ENCODE peak calls at places on chromosomes 2 and 18, in four cellular contexts. O, K, V and D are unnamed samples.

GRCh38 chr18:47260138-47260923 is 8.9 kb upstream of the SKOR2 start:
- DNase-seq in O (no peak), K (peak; percentile 43), V (peak; percentile 76), D (no peak)

GRCh38 chr18:24514439-24514838 is 54.0 kb downstream of the HRH4 start:
- DNase-seq in O (no peak), K (peak; percentile 81), V (peak; percentile 69), D (peak; percentile 27)

GRCh38 chr2:138252587-138252986 is 249.0 kb upstream of the SPOPL start:
- DNase-seq in O (no peak), K (no peak), V (no peak), D (no peak)

GRCh38 chr2:195051401-195051800 is 605.6 kb upstream of the SLC39A10 start:
- DNase-seq in O (no peak), K (peak; percentile 30), V (no peak), D (no peak)

GRCh38 chr18:23994361-23994902 is 20.1 kb upstream of the TTC39C start:
- DNase-seq in O (no peak), K (peak; percentile 96), V (no peak), D (no peak)

GRCh38 chr2:107592225-107592624 is 234.5 kb upstream of the RGPD4 start:
- DNase-seq in O (no peak), K (no peak), V (no peak), D (no peak)

GRCh38 chr2:85702172-85702571 is 8.0 kb downstream of the GNLY start:
- DNase-seq in O (no peak), K (peak; percentile 67), V (peak; percentile 42), D (no peak)

GRCh38 chr2:28317390-28317789 is 75.3 kb upstream of the FOSL2 start:
- DNase-seq in O (no peak), K (no peak), V (no peak), D (no peak)

GRCh38 chr2:22274611-22275010 is 1110.4 kb upstream of the KLHL29 start:
- DNase-seq in O (no peak), K (no peak), V (no peak), D (no peak)

GRCh38 chr2:133713049-133713580 is 144.9 kb upstream of the NCKAP5 start:
- DNase-seq in O (no peak), K (no peak), V (no peak), D (no peak)

GRCh38 chr2:9638532-9638931 is 7.7 kb upstream of the YWHAQ start:
- DNase-seq in O (no peak), K (peak; percentile 87), V (no peak), D (no peak)

GRCh38 chr2:45774688-45775244 is 123.3 kb downstream of the PRKCE start:
- DNase-seq in O (no peak), K (no peak), V (no peak), D (no peak)

GRCh38 chr18:62847081-62847480 is 131.7 kb downstream of the PHLPP1 start:
- DNase-seq in O (no peak), K (no peak), V (no peak), D (no peak)

GRCh38 chr2:126634273-126634861 is 21.6 kb upstream of the GYPC start:
- DNase-seq in O (no peak), K (no peak), V (peak; percentile 32), D (no peak)

GRCh38 chr2:145906356-145906755 is 1386.4 kb upstream of the ZEB2 start:
- DNase-seq in O (no peak), K (peak; percentile 85), V (no peak), D (peak; percentile 29)

GRCh38 chr2:43223412-43224040 is 2.9 kb downstream of the ZFP36L2 start:
- DNase-seq in O (no peak), K (peak; percentile 28), V (no peak), D (no peak)

DNA sequence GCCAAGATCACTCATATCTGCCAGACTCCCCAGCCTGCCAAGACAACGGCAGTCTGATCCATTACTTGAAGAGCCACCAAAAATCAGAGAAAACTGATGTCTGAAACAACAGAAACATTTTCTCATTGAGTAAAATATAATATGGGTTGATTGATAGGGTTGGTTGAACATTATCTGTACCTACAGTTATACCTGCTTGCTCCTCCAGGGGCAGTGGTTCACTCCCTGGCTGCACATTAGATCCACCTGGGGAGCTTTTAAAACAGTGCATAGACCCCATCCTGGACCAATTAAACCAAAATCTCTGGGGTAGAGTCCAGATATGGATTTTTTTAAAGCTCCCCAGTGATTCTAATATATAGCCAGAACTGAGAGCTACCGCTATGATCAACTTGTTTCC is 43.6 kb upstream of the SLC14A2 start:
- DNase-seq in O (no peak), K (no peak), V (peak; percentile 23), D (no peak)
- H3K36me3 ChIP-seq in O (no peaks in the 10 kb centered on the region), K (no peaks in the 10 kb centered on the region), V (no peaks in the 10 kb centered on the region), D (no peaks in the 10 kb centered on the region)

DNA sequence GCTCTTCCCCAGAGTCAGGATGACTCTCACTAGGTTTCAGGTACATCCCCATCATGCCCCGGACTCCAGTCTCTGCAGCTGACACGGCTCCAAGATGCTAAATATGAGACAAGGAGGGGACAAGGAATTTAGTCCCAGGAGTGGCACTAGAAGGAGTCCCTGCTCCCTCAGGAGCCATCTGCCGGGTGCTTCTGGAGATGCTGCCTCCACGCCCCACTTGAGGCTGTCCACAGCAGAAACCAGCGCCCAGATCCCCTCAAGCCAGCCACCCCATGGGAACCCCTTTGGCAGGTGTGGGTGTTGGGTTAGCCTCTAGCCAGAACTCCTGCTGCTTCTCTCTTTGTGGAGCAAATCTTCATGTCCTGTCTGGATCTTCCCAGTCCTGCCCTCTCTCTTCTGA is 40.3 kb downstream of the BCL11A start:
- DNase-seq in O (peak; percentile 49), K (no peak), V (no peak), D (no peak)
- H3K4me1 ChIP-seq in O (peaks cover 32% of the 10 kb centered on the region), K (peaks cover 26% of the 10 kb centered on the region), V (peaks cover 31% of the 10 kb centered on the region), D (peaks cover 31% of the 10 kb centered on the region)

GRCh38 chr2:94875064-94875819 is 4.0 kb downstream of the TEKT4 start:
- DNase-seq in O (no peak), K (no peak), V (no peak), D (no peak)
- H3K4me3 ChIP-seq in O (no peak overlapping the region), K (no peak overlapping the region), V (no peak overlapping the region), D (no peak overlapping the region)

GRCh38 chr2:159713691-159714585 is 1.6 kb downstream of the MARCHF7 start:
- DNase-seq in O (no peak), K (peak; percentile 72), V (peak; percentile 20), D (no peak)

GRCh38 chr2:159712929-159713575 is 746 bp downstream of the MARCHF7 start:
- DNase-seq in O (no peak), K (peak; percentile 15), V (no peak), D (no peak)

GRCh38 chr2:159714586-159714930 is 2.3 kb downstream of the MARCHF7 start:
- DNase-seq in O (no peak), K (no peak), V (no peak), D (no peak)

GRCh38 chr2:159715451-159715850 is 3.1 kb downstream of the MARCHF7 start:
- DNase-seq in O (no peak), K (peak; percentile 33), V (peak; percentile 82), D (no peak)

DNA sequence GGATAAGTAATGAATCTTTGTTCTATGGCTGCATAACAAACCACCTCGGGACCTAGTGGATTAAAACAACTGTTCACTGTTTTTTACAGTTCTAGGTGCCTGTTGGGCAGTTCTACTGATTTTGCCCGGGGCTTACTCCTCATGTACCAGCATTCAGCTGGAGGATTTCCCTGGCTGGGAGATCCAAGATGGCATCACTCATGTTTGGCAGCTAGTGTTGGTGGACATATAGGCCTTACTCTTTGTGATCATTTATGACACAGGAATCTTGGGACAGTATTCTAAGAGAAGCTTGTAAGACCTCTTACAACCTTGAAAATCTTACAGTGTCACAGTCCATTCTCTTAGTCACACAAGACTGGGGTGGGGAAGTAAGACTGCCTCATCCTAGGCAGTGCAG is 4.6 kb downstream of the MARCHF7 start:
- DNase-seq in O (no peak), K (no peak), V (peak; percentile 36), D (no peak)
- H3K36me3 ChIP-seq in O (no peaks in the 10 kb centered on the region), K (peaks cover 32% of the 10 kb centered on the region), V (peaks cover 22% of the 10 kb centered on the region), D (no peaks in the 10 kb centered on the region)